ENCODE peak calls at places on chromosome 14, in eight cellular contexts. One of them, this sample, is unnamed.

GRCh38 chr14:100865682-100866591 is 37.6 kb downstream of the RTL1 start:
- DNase-seq in uterus: no peak
- DNase-seq in Calu3: no peak
- DNase-seq in AG09319: no peak
- DNase-seq in HCT116: no peak
- DNase-seq in body of pancreas: no peak
- DNase-seq in progenitor cell of endocrine pancreas: no peak
- DNase-seq in endothelial cell: no peak
- DNase-seq in this sample: no peak

GRCh38 chr14:58501214-58501816 is 73.8 kb downstream of the KIAA0586 start:
- DNase-seq in uterus: peak
- DNase-seq in Calu3: peak
- DNase-seq in AG09319: peak
- DNase-seq in HCT116: peak
- DNase-seq in body of pancreas: peak
- DNase-seq in progenitor cell of endocrine pancreas: no peak
- DNase-seq in endothelial cell: peak
- DNase-seq in this sample: no peak

GRCh38 chr14:50920482-50921225 is 23.6 kb downstream of the PYGL start:
- DNase-seq in uterus: no peak
- DNase-seq in Calu3: no peak
- DNase-seq in AG09319: peak
- DNase-seq in HCT116: no peak
- DNase-seq in body of pancreas: no peak
- DNase-seq in progenitor cell of endocrine pancreas: no peak
- DNase-seq in endothelial cell: no peak
- DNase-seq in this sample: no peak

GRCh38 chr14:104246401-104247335 is 108.3 kb downstream of the KIF26A start:
- DNase-seq in uterus: no peak
- DNase-seq in Calu3: no peak
- DNase-seq in AG09319: no peak
- DNase-seq in HCT116: no peak
- DNase-seq in body of pancreas: peak
- DNase-seq in progenitor cell of endocrine pancreas: peak
- DNase-seq in endothelial cell: no peak
- DNase-seq in this sample: no peak

GRCh38 chr14:87139299-87139698 is 853.7 kb downstream of the GALC start:
- DNase-seq in uterus: no peak
- DNase-seq in Calu3: no peak
- DNase-seq in AG09319: no peak
- DNase-seq in HCT116: no peak
- DNase-seq in body of pancreas: peak
- DNase-seq in progenitor cell of endocrine pancreas: no peak
- DNase-seq in endothelial cell: no peak
- DNase-seq in this sample: no peak

GRCh38 chr14:98323850-98324249 is 948.1 kb downstream of the BCL11B start:
- DNase-seq in uterus: no peak
- DNase-seq in Calu3: no peak
- DNase-seq in AG09319: no peak
- DNase-seq in HCT116: no peak
- DNase-seq in body of pancreas: no peak
- DNase-seq in progenitor cell of endocrine pancreas: no peak
- DNase-seq in endothelial cell: no peak
- DNase-seq in this sample: no peak

GRCh38 chr14:71070169-71070568 is 162.9 kb downstream of the PCNX1 start:
- DNase-seq in uterus: no peak
- DNase-seq in Calu3: no peak
- DNase-seq in AG09319: no peak
- DNase-seq in HCT116: no peak
- DNase-seq in body of pancreas: no peak
- DNase-seq in progenitor cell of endocrine pancreas: no peak
- DNase-seq in endothelial cell: no peak
- DNase-seq in this sample: no peak

GRCh38 chr14:86955955-86956354 is 1037.0 kb downstream of the GALC start:
- DNase-seq in uterus: no peak
- DNase-seq in Calu3: no peak
- DNase-seq in AG09319: no peak
- DNase-seq in HCT116: no peak
- DNase-seq in body of pancreas: no peak
- DNase-seq in progenitor cell of endocrine pancreas: no peak
- DNase-seq in endothelial cell: no peak
- DNase-seq in this sample: no peak

GRCh38 chr14:71454010-71454409 is 478.2 kb upstream of the RGS6 start:
- DNase-seq in uterus: no peak
- DNase-seq in Calu3: no peak
- DNase-seq in AG09319: no peak
- DNase-seq in HCT116: no peak
- DNase-seq in body of pancreas: no peak
- DNase-seq in progenitor cell of endocrine pancreas: no peak
- DNase-seq in endothelial cell: no peak
- DNase-seq in this sample: no peak

GRCh38 chr14:68520637-68521556 is 272.0 kb downstream of the ZFP36L1 start:
- DNase-seq in uterus: no peak
- DNase-seq in Calu3: peak
- DNase-seq in AG09319: no peak
- DNase-seq in HCT116: peak
- DNase-seq in body of pancreas: peak
- DNase-seq in progenitor cell of endocrine pancreas: peak
- DNase-seq in endothelial cell: no peak
- DNase-seq in this sample: no peak

GRCh38 chr14:32813401-32813800 is 125.3 kb upstream of the NPAS3 start:
- DNase-seq in uterus: no peak
- DNase-seq in Calu3: no peak
- DNase-seq in AG09319: no peak
- DNase-seq in HCT116: no peak
- DNase-seq in body of pancreas: no peak
- DNase-seq in progenitor cell of endocrine pancreas: no peak
- DNase-seq in endothelial cell: no peak
- DNase-seq in this sample: no peak

GRCh38 chr14:71245659-71246361 is 338.6 kb downstream of the PCNX1 start:
- DNase-seq in uterus: no peak
- DNase-seq in Calu3: no peak
- DNase-seq in AG09319: no peak
- DNase-seq in HCT116: no peak
- DNase-seq in body of pancreas: no peak
- DNase-seq in progenitor cell of endocrine pancreas: no peak
- DNase-seq in endothelial cell: no peak
- DNase-seq in this sample: no peak

GRCh38 chr14:36212577-36212976 is 36.1 kb upstream of the PTCSC3 start:
- DNase-seq in uterus: no peak
- DNase-seq in Calu3: no peak
- DNase-seq in AG09319: no peak
- DNase-seq in HCT116: no peak
- DNase-seq in body of pancreas: no peak
- DNase-seq in progenitor cell of endocrine pancreas: no peak
- DNase-seq in endothelial cell: no peak
- DNase-seq in this sample: no peak

GRCh38 chr14:75277000-75277795 is 1.4 kb upstream of the FOS start:
- DNase-seq in uterus: peak
- DNase-seq in Calu3: peak
- DNase-seq in AG09319: peak
- DNase-seq in HCT116: no peak
- DNase-seq in body of pancreas: peak
- DNase-seq in progenitor cell of endocrine pancreas: peak
- DNase-seq in endothelial cell: peak
- DNase-seq in this sample: peak
- TF ChIP-seq CTCF in uterus: peak
- TF ChIP-seq CTCF in Calu3: no peak
- TF ChIP-seq CTCF in AG09319: no peak
- TF ChIP-seq CTCF in HCT116: no peak
- TF ChIP-seq CTCF in body of pancreas: peak
- TF ChIP-seq CTCF in progenitor cell of endocrine pancreas: peak
- TF ChIP-seq CTCF in endothelial cell: no peak
- TF ChIP-seq CTCF in this sample: no peak

GRCh38 chr14:76307786-76308780 is 67.9 kb upstream of the ESRRB start:
- DNase-seq in uterus: no peak
- DNase-seq in Calu3: no peak
- DNase-seq in AG09319: no peak
- DNase-seq in HCT116: no peak
- DNase-seq in body of pancreas: no peak
- DNase-seq in progenitor cell of endocrine pancreas: no peak
- DNase-seq in endothelial cell: no peak
- DNase-seq in this sample: peak

GRCh38 chr14:76311410-76311758 is 64.6 kb upstream of the ESRRB start:
- DNase-seq in uterus: no peak
- DNase-seq in Calu3: no peak
- DNase-seq in AG09319: no peak
- DNase-seq in HCT116: no peak
- DNase-seq in body of pancreas: no peak
- DNase-seq in progenitor cell of endocrine pancreas: no peak
- DNase-seq in endothelial cell: no peak
- DNase-seq in this sample: no peak

GRCh38 chr14:76312821-76313220 is 63.1 kb upstream of the ESRRB start:
- DNase-seq in uterus: no peak
- DNase-seq in Calu3: no peak
- DNase-seq in AG09319: no peak
- DNase-seq in HCT116: no peak
- DNase-seq in body of pancreas: no peak
- DNase-seq in progenitor cell of endocrine pancreas: no peak
- DNase-seq in endothelial cell: no peak
- DNase-seq in this sample: no peak

GRCh38 chr14:76313303-76313702 is 62.6 kb upstream of the ESRRB start:
- DNase-seq in uterus: no peak
- DNase-seq in Calu3: no peak
- DNase-seq in AG09319: no peak
- DNase-seq in HCT116: no peak
- DNase-seq in body of pancreas: no peak
- DNase-seq in progenitor cell of endocrine pancreas: no peak
- DNase-seq in endothelial cell: no peak
- DNase-seq in this sample: no peak

DNA sequence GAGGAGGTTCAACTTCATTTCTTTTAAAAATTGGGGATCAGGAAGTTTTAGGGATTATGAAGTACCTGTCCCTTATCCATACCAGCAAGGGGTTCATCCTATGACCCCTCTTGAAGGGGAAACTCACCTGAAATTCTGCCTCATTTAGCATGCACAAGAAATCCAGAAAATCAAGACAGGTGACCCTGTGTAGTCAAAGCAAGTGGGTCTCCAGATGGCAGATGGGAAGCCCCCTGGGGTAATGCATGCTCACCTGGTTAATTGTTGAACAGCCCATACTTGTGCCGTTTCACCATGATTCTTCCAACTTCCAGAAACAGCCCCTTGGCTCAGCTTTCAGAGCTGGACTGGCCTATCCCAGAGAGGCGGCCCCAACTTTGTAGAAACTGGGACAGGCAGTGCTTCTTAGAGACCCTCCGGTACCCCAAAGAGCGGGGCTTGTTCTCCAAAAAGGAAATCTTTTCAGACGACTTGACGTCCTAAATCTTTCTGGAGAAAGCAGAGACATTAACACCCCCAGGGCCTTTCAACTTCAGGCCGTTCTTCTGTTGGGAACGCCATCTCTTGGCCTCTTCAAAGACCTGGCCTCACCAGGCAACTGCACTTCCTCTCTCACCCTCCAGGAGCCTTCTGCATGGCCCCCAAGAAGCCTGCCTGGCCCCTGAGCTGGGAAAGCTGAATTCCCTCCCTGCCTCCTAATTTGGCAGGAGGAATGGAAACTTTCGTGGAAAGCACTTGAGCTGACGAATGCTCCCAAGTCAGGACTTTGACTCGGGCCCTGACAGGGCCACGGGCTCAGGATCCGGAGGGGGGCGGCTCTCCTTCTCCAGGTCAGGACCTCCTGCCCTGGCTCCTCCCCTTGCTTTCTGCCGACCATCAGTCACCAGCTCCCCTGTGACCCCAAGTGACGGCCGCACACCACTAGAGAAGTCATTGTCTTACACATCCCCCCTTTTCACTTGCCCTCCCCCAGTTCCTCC is 66.1 kb upstream of the ESRRB start:
- DNase-seq in uterus: no peak
- DNase-seq in Calu3: no peak
- DNase-seq in AG09319: no peak
- DNase-seq in HCT116: no peak
- DNase-seq in body of pancreas: no peak
- DNase-seq in progenitor cell of endocrine pancreas: peak
- DNase-seq in endothelial cell: no peak
- DNase-seq in this sample: peak
- TF ChIP-seq CTCF in uterus: no peak
- TF ChIP-seq CTCF in Calu3: no peak
- TF ChIP-seq CTCF in AG09319: no peak
- TF ChIP-seq CTCF in HCT116: peak
- TF ChIP-seq CTCF in body of pancreas: no peak
- TF ChIP-seq CTCF in progenitor cell of endocrine pancreas: peak
- TF ChIP-seq CTCF in endothelial cell: no peak
- TF ChIP-seq CTCF in this sample: no peak

GRCh38 chr14:23545740-23546411 is 5.7 kb downstream of the ZFHX2 start:
- DNase-seq in uterus: no peak
- DNase-seq in Calu3: no peak
- DNase-seq in AG09319: no peak
- DNase-seq in HCT116: no peak
- DNase-seq in body of pancreas: no peak
- DNase-seq in progenitor cell of endocrine pancreas: no peak
- DNase-seq in endothelial cell: no peak
- DNase-seq in this sample: no peak
- TF ChIP-seq CTCF in uterus: no peak
- TF ChIP-seq CTCF in Calu3: no peak
- TF ChIP-seq CTCF in AG09319: no peak
- TF ChIP-seq CTCF in HCT116: no peak
- TF ChIP-seq CTCF in body of pancreas: no peak
- TF ChIP-seq CTCF in progenitor cell of endocrine pancreas: no peak
- TF ChIP-seq CTCF in endothelial cell: no peak
- TF ChIP-seq CTCF in this sample: no peak

DNA sequence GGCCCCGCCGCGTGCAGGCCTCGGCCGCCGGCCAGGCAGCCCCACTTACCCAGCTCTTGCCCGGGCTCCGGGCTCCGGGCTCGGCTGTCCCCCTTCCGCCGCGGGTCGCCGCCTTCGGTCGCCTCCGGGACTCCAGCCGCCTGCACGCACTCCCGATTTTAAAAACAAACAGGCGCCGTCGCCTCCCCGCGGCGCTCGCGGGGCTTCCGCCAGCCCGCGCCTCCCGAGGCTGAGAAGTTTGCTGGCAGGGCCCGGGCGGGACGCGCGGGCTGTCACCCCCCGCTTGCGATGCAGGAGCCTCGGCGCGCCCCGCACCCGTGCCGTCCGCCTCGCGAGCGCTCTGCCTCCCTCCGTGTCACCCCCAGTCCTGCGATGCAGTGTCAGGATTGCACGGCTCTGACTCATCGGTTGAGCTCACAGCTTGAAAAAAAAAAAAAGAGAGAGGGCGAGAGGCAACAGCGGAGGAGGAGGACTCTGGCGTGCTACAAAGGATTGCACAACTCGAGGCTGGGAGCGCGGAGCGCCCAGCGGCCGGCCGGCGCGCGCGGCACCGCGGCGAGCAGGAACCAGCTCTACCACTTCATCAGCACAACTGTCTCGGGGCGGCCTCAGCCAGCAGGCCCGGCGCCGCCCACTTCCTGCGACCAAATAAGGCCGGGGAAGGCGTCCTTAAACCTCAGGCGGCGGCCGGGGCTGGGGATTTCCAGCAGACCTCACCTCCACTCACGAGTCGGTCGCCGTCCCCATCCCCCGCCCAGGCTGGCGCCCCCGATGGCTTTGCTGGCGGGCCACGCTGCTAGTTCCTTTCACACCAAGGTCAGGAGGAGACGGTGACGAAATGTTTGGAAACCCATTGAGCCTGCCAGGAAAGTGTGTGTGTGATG is 45.8 kb upstream of the PNMA1 start:
- DNase-seq in uterus: peak
- DNase-seq in Calu3: peak
- DNase-seq in AG09319: peak
- DNase-seq in HCT116: peak
- DNase-seq in body of pancreas: peak
- DNase-seq in progenitor cell of endocrine pancreas: peak
- DNase-seq in endothelial cell: peak
- DNase-seq in this sample: peak
- TF ChIP-seq CTCF in uterus: peak
- TF ChIP-seq CTCF in Calu3: no peak
- TF ChIP-seq CTCF in AG09319: no peak
- TF ChIP-seq CTCF in HCT116: no peak
- TF ChIP-seq CTCF in body of pancreas: peak
- TF ChIP-seq CTCF in progenitor cell of endocrine pancreas: no peak
- TF ChIP-seq CTCF in endothelial cell: peak
- TF ChIP-seq CTCF in this sample: no peak

This sample was measured in mesothelial cell of epicardium.